ENCODE peak calls at places on chromosomes 13 and 19, in four cellular contexts. M is fibroblast of villous mesenchyme; B is CD4-positive, alpha-beta memory T cell; Q is HepG2. R is an unnamed sample.

GRCh38 chr19:11580665-11581418 is 3.4 kb upstream of the ACP5 start:
- DNase-seq in M (no peak), B (no peak), Q (no peak), R (peak)

GRCh38 chr19:28154077-28154476 is 1058.9 kb downstream of the UQCRFS1 start:
- DNase-seq in M (no peak), B (no peak), Q (no peak), R (no peak)

GRCh38 chr13:43348397-43348796 is 325.0 kb downstream of the DNAJC15 start:
- DNase-seq in B (no peak), Q (no peak), M (no peak), R (peak)

GRCh38 chr19:4633140-4633967 is 6.0 kb upstream of the TNFAIP8L1 start:
- DNase-seq in Q (peak), M (peak), B (peak), R (peak)

GRCh38 chr13:28560612-28561011 is 65.7 kb upstream of the FLT1 start:
- DNase-seq in M (no peak), Q (no peak), B (no peak), R (no peak)

GRCh38 chr13:98014766-98015165 is 61.3 kb downstream of the IPO5 start:
- DNase-seq in M (peak), B (no peak), Q (no peak), R (peak)

GRCh38 chr19:10471909-10472308 is 31.2 kb downstream of the KEAP1 start:
- DNase-seq in Q (peak), M (peak), B (peak), R (peak)

GRCh38 chr19:13091400-13092161 is 11.1 kb downstream of the LYL1 start:
- DNase-seq in B (no peak), Q (no peak), M (peak), R (peak)

GRCh38 chr19:19661675-19662251 is 1.7 kb downstream of the ATP13A1 start:
- DNase-seq in M (no peak), Q (peak), B (peak), R (no peak)

GRCh38 chr13:39840201-39840600 is 184.7 kb downstream of the COG6 start:
- DNase-seq in Q (no peak), M (no peak), B (no peak), R (no peak)

GRCh38 chr19:47231215-47232054 is 436 bp upstream of the BBC3 start:
- DNase-seq in B (peak), Q (peak), M (peak), R (peak)

GRCh38 chr19:18769989-18770528 is 21.0 kb downstream of the COMP start:
- DNase-seq in M (no peak), Q (no peak), B (no peak), R (no peak)

GRCh38 chr13:25778302-25778701 is 273.5 kb downstream of the SHISA2 start:
- DNase-seq in M (no peak), B (no peak), Q (no peak), R (no peak)

GRCh38 chr19:3494051-3494450 is 6.4 kb downstream of the DOHH start:
- DNase-seq in Q (no peak), M (no peak), B (no peak), R (no peak)

GRCh38 chr19:19115954-19116353 is 22.3 kb downstream of the TMEM161A start:
- DNase-seq in Q (peak), B (peak), M (no peak), R (peak)

GRCh38 chr19:35056513-35057063 is 15.1 kb downstream of the HPN start:
- DNase-seq in B (no peak), Q (no peak), M (no peak), R (no peak)

GRCh38 chr13:52348983-52349780 is 56.8 kb downstream of the THSD1 start:
- DNase-seq in B (no peak), M (peak), Q (no peak), R (peak)

GRCh38 chr19:14479985-14480694 is 5.0 kb upstream of the PTGER1 start:
- DNase-seq in B (peak), M (no peak), Q (no peak), R (no peak)

GRCh38 chr13:23506821-23507210 is 63.4 kb upstream of the TNFRSF19 start:
- DNase-seq in M (peak), B (no peak), Q (no peak), R (peak)

GRCh38 chr13:66657165-66657895 is 572.8 kb downstream of the PCDH9 start:
- DNase-seq in B (no peak), Q (peak), M (peak), R (peak)

GRCh38 chr19:1000095-1000494 is at the start of gene GRIN3B:
- DNase-seq in Q (peak), M (peak), B (peak), R (peak)

GRCh38 chr13:109671919-109672318 is 114.5 kb downstream of the IRS2 start:
- DNase-seq in Q (no peak), M (no peak), B (no peak), R (no peak)

GRCh38 chr19:35915508-35915907 is 7.4 kb upstream of the TYROBP start:
- DNase-seq in B (no peak), M (no peak), Q (no peak), R (no peak)

GRCh38 chr13:31209172-31209818 is 9.5 kb downstream of the B3GLCT start:
- DNase-seq in Q (no peak), M (peak), B (peak), R (peak)

GRCh38 chr13:73522937-73523336 is 464.1 kb downstream of the KLF5 start:
- DNase-seq in Q (no peak), M (no peak), B (no peak), R (no peak)

GRCh38 chr13:18212873-18213272 is 968.8 kb downstream of the TUBA3C start:
- DNase-seq in M (peak), B (no peak), Q (peak), R (peak)

GRCh38 chr19:4012092-4012974 is 4.8 kb downstream of the PIAS4 start:
- DNase-seq in M (no peak), Q (no peak), B (no peak), R (no peak)

GRCh38 chr13:94252209-94252608 is 227.3 kb downstream of the DCT start:
- DNase-seq in M (no peak), B (no peak), Q (no peak), R (no peak)

GRCh38 chr19:53883231-53883661 is 1.2 kb downstream of the PRKCG start:
- DNase-seq in Q (no peak), M (no peak), B (no peak), R (no peak)

GRCh38 chr19:53883741-53884140 is 1.7 kb downstream of the PRKCG start:
- DNase-seq in B (no peak), M (no peak), Q (no peak), R (no peak)

GRCh38 chr19:53882391-53883050 is 524 bp downstream of the PRKCG start:
- DNase-seq in M (no peak), Q (no peak), B (no peak), R (no peak)

GRCh38 chr19:53880716-53881481 is 1.1 kb upstream of the PRKCG start:
- DNase-seq in B (no peak), M (no peak), Q (no peak), R (no peak)

DNA sequence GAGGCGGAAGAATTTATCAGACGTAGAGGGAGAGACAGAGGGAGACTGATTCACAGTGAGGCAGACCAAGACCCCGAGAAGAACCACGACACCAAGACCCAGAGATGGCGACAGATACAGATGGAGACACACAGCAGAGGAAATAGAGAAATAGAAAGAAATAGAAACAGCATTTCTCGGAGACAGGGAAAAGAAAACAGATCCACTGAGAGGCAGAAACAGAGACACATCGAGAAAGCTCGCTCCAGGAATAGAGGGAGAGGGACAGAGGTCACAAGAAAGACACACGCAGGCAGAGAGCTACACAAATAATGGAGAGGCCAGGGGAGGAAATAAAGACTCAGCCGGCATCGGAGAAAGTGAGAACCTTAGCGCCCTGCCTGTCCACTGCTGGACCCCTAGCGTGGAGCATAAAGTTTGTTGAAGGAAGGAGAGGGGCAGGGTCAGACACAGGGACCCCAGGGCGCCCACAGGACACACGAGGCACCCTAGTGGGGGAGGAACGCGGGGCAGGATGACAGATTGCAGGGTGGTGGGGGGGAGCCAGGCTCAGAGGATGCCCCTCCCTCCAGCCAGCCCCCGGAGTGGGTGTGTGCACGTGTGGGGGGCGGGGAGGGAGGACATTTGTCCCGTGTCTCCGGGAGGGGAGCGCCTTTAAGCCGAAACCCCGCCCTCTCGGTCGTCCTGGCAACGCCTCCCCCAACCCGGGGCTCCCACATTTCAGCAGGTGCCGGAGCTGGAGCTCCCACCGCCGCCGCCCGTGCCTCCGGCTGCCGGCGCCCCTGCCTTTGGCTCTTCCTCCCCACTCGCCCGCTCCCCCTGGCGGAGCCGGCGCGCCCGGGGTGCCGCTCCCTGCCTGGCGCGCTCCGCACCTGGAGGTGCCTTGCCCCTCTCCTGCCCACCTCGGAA is at the start of gene PRKCG:
- DNase-seq in Q (peak), M (no peak), B (peak), R (no peak)
- H3K4me3 ChIP-seq in Q (peak), M (peak), B (peak), R (peak)

DNA sequence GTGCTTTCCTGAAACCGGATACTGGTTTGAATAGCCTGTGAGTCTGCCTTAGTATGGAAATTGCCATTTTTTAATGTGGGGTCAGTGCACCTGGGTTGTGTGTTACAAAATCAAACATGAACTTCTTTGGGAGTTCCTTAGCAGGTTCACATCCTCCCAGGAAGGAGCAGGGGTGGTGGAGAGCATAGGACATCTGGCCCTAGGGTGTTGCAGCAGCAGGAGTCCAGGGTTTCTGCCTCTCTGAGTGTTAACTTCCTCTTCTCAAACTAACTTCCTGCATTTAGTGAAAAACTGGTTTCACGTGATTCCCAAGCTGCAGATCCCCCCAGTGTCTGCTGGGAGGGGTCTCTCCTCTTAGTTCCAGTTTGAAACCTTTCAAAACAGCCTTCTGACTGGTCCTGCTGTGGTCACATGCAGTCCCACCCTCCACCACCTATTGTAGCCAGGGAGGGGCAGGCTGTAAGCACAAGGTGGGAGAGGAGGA is 7.2 kb downstream of the RNASEH2B start:
- DNase-seq in M (no peak), Q (no peak), B (no peak), R (no peak)
- H3K4me3 ChIP-seq in M (no peak), Q (no peak), B (no peak), R (no peak)

GRCh38 chr19:53977991-53978731 is 13.3 kb upstream of the CACNG6 start:
- DNase-seq in M (peak), Q (no peak), B (peak), R (peak)
- H3K4me3 ChIP-seq in M (peak), Q (no peak), B (peak), R (peak)

GRCh38 chr19:58354478-58355030 is 1.3 kb upstream of the A1BG start:
- DNase-seq in B (no peak), M (no peak), Q (no peak), R (no peak)

GRCh38 chr19:58355215-58355796 is 2.0 kb upstream of the A1BG start:
- DNase-seq in M (no peak), B (no peak), Q (no peak), R (no peak)

GRCh38 chr19:58356236-58356970 is 3.1 kb upstream of the A1BG start:
- DNase-seq in B (peak), Q (no peak), M (peak), R (peak)

GRCh38 chr19:58356971-58357797 is 3.9 kb upstream of the A1BG start:
- DNase-seq in Q (no peak), M (peak), B (no peak), R (peak)

GRCh38 chr19:58355891-58356235 is 2.6 kb upstream of the A1BG start:
- DNase-seq in M (no peak), Q (no peak), B (no peak), R (no peak)
- H3K4me3 ChIP-seq in M (peak), Q (no peak), B (no peak), R (peak)

GRCh38 chr19:44752816-44753618 is 4.5 kb downstream of the BCL3 start:
- DNase-seq in M (peak), Q (peak), B (peak), R (peak)

GRCh38 chr19:44753932-44754742 is 5.6 kb downstream of the BCL3 start:
- DNase-seq in B (peak), Q (no peak), M (peak), R (peak)

GRCh38 chr19:44754743-44755066 is 6.2 kb downstream of the BCL3 start:
- DNase-seq in B (no peak), M (no peak), Q (no peak), R (no peak)

GRCh38 chr19:44752123-44752815 is 3.8 kb downstream of the BCL3 start:
- DNase-seq in Q (no peak), B (no peak), M (no peak), R (no peak)

DNA sequence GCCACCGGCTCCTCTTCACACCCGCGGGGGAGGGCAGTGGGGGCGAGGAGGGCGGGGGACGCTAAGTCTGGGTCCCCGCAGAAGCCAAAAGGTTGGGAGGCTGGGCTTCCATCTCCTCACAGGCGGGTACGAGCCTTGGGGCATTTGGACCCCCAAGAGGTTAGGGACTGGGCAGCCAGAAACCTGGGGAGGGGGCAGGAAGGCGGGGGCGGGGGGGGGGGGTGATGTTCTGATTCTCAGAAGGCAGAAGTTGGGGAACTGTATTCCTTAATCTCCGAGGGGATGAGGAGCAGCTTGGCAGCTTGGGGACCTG is 5.1 kb downstream of the BCL3 start:
- DNase-seq in Q (no peak), B (no peak), M (no peak), R (no peak)
- H3K4me3 ChIP-seq in Q (no peak), B (peak), M (peak), R (peak)

GRCh38 chr19:6276447-6276846 is 3.3 kb downstream of the MLLT1 start:
- DNase-seq in B (no peak), M (peak), Q (no peak), R (peak)
- H3K4me3 ChIP-seq in B (no peak), M (peak), Q (no peak), R (peak)

DNA sequence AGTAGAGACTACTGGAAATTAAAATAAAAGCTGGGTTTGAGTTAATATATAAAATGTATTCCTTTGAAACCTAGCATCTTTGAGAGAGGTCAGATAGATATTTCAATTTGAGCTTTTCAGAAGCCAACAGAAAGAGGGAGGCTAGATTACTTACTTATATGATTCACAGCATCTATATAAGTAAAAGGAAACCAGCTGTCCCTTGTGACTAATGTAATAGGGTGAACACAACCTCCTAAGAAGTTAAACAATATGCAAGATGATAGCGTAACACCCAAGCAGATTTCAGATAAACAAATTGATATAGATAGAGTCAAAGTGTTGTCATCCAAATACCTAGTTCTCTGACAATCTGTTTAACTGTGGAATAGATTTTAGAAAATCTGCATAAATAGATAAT is 393.5 kb upstream of the GPC6 start:
- DNase-seq in Q (no peak), B (no peak), M (no peak), R (peak)
- H3K4me3 ChIP-seq in Q (no peak), B (no peak), M (no peak), R (no peak)

R was measured in fibroblast of pulmonary artery.